ENCODE peak calls at places on chromosome 2, in five cellular contexts. T, V, B, X and R are unnamed samples.

GRCh38 chr2:235051436-235052260 is 99.8 kb downstream of the SH3BP4 start:
- DNase-seq in T (no peak), V (no peak), B (no peak), X (no peak), R (no peak)

GRCh38 chr2:220320326-220320725 is 692.9 kb downstream of the SLC4A3 start:
- DNase-seq in B (no peak), T (no peak), X (no peak), V (no peak), R (no peak)

GRCh38 chr2:119248751-119249150 is 25.1 kb downstream of the STEAP3 start:
- DNase-seq in X (no peak), T (no peak), V (no peak), B (no peak), R (no peak)

GRCh38 chr2:212609499-212609898 is 70.9 kb upstream of the ERBB4 start:
- DNase-seq in T (no peak), B (no peak), V (no peak), X (no peak), R (no peak)

GRCh38 chr2:45935791-45936622 is 284.5 kb downstream of the PRKCE start:
- DNase-seq in V (no peak), X (peak), T (peak), B (peak), R (no peak)

GRCh38 chr2:28610583-28611201 is 114.8 kb downstream of the PLB1 start:
- DNase-seq in X (no peak), T (no peak), V (no peak), B (peak), R (no peak)

GRCh38 chr2:27741673-27742072 is 29.8 kb upstream of the MRPL33 start:
- DNase-seq in B (no peak), V (no peak), T (peak), X (no peak), R (no peak)

GRCh38 chr2:63665806-63666205 is 77.0 kb downstream of the MDH1 start:
- DNase-seq in T (no peak), B (no peak), V (no peak), X (no peak), R (no peak)

GRCh38 chr2:195307751-195308150 is 349.3 kb upstream of the SLC39A10 start:
- DNase-seq in V (peak), X (peak), B (no peak), T (no peak), R (no peak)

GRCh38 chr2:185628985-185629384 is 109.6 kb upstream of the FSIP2 start:
- DNase-seq in T (no peak), V (peak), X (peak), B (peak), R (no peak)

DNA sequence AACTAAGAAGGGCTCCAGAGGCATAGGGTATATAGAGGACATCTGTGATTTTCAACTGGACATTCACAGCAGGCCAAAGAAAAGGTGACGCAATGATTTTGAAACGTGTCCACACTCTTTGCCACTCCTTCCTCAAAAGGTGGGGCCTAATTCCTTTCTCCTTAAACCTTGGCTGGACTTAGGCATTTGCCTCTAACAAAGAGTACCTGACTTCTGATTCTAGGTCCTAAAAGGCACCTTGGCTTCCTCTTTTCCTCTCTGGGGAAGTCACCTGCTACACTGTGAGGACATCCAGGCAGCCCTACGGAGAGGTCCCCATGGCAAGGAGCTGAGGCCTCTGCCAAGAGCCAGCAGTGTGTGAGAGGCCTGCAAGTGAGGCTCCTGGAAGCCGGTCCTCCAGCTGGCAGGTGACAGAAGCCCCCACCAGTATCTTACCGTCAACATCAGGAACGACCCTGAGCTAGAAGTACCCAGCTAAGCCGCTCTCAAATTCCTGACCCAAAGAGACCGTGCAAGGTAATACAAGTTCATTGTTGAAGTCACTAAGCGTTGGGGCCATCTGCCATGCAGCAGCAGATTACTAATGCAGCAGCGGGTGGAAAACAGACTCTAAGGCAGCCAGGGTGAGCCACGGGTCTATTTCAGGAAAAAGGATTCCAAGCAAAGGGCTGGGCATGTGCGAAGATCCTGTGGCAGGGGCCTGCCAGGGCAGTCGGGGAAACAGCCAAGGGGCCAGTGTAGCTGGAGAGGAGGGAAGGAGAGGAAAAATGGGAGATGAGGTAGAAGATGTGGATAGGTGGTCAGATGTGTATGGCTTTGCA is 7.4 kb upstream of the HES6 start:
- DNase-seq in V (no peak), X (no peak), T (no peak), B (no peak), R (no peak)
- TF ChIP-seq SUZ12 in V (no peak), X (no peak), T (no peak), B (no peak), R (no peak)

GRCh38 chr2:101124684-101125366 is 26.4 kb downstream of the TBC1D8 start:
- DNase-seq in B (peak), V (no peak), X (no peak), T (no peak), R (no peak)
- TF ChIP-seq SUZ12 in B (no peak), V (no peak), X (no peak), T (no peak), R (no peak)

GRCh38 chr2:97741251-97741650 is 27.9 kb downstream of the ZAP70 start:
- DNase-seq in X (no peak), T (no peak), B (no peak), V (no peak), R (no peak)
- TF ChIP-seq SUZ12 in X (no peak), T (no peak), B (no peak), V (no peak), R (no peak)

GRCh38 chr2:97730245-97730644 is 16.9 kb downstream of the ZAP70 start:
- DNase-seq in X (no peak), V (no peak), T (no peak), B (no peak), R (no peak)
- TF ChIP-seq SUZ12 in X (no peak), V (no peak), T (no peak), B (no peak), R (no peak)

DNA sequence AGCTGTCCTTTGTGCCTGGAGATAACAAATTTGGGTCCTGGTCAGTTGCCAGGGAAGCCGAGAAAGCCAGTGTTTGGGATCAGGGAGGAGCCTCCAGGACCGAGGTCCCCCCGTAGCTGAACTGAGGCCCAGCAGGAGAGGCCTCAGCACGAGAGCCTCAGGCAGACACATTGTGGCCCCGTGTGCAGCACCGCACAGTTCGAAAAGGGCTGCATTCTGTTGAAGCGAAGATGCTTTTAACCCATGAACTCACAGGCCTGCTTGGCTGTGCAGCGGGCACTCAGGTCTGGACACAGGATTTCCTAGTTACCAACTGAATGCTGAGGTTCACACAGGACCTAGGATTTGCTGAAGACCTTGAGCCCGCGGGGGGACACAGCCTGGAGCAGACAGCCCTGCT is 369.8 kb downstream of the DCDC2C start:
- DNase-seq in B (no peak), X (no peak), T (no peak), V (no peak), R (no peak)
- TF ChIP-seq SUZ12 in B (no peak), X (no peak), T (no peak), V (no peak), R (no peak)

DNA sequence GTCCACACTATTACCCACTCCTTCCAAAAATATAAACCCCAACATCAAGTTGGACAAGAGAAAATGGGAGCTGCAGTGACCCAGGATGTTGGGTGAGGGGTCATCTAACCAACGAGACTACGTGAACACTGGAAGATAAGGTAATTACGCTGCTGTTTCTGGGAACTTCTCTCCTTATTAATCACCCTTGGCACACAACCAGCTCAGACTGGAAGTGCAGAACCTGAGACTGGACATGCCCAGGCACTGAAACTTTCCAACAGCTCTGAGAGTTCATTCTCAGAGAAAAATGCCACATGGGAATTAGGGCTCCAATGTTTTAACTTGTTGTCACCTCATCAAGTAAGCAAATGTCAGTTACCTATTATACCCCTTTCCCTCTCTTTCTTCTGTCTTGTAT is 135.3 kb downstream of the CCDC148 start:
- DNase-seq in B (no peak), T (no peak), V (no peak), X (no peak), R (no peak)
- TF ChIP-seq SUZ12 in B (no peak), T (no peak), V (no peak), X (no peak), R (no peak)

DNA sequence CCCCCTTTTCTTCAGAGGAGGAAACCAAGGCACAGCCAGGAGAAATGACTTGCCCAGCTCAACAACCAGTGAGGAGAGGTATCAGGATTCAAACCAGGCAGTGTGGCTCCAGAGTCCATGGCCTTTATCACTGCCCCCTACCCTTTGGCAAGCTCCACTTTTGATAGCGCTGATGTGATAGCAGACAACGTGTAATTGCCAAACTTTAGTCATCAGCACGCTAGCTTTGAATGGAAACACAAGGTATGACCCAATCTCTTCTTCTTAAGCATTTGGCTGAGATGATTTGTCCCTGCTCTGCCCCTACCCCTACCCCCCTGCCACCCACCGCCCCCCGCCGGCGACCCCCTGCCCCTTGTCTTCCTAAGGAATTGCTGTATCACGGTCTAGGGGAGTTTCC is 75.3 kb upstream of the MAP4K4 start:
- DNase-seq in X (no peak), B (no peak), V (no peak), T (no peak), R (no peak)
- TF ChIP-seq SUZ12 in X (no peak), B (no peak), V (no peak), T (no peak), R (no peak)

GRCh38 chr2:106165064-106165463 is 29.0 kb downstream of the UXS1 start:
- DNase-seq in B (peak), T (no peak), X (peak), V (peak), R (no peak)
- TF ChIP-seq SUZ12 in B (no peak), T (no peak), X (no peak), V (no peak), R (no peak)